ENCODE peak calls at places on chromosomes 4 and X, in five cellular contexts. One of them, this sample, is unnamed. For H3K4me1 and H3K36me3, the result is how much of the 10 kb centered on the place peaks cover.

GRCh38 chr4:25938251-25939186 is 24.5 kb downstream of the SMIM20 start:
- DNase-seq in GM23248: peak
- DNase-seq in CD8-positive, alpha-beta T cell: no peak
- DNase-seq in body of pancreas: peak
- DNase-seq in GM23338: no peak
- DNase-seq in this sample: no peak

GRCh38 chr4:141711211-141711610 is 74.8 kb downstream of the IL15 start:
- DNase-seq in GM23338: peak
- DNase-seq in CD8-positive, alpha-beta T cell: no peak
- DNase-seq in GM23248: peak
- DNase-seq in body of pancreas: no peak
- DNase-seq in this sample: peak

GRCh38 chr4:53601251-53601764 is 10.0 kb upstream of the LNX1 start:
- DNase-seq in GM23338: peak
- DNase-seq in body of pancreas: peak
- DNase-seq in GM23248: peak
- DNase-seq in CD8-positive, alpha-beta T cell: no peak
- DNase-seq in this sample: no peak

GRCh38 chr4:58606303-58606702 is 1496.1 kb upstream of the IGFBP7 start:
- DNase-seq in body of pancreas: no peak
- DNase-seq in GM23338: no peak
- DNase-seq in CD8-positive, alpha-beta T cell: no peak
- DNase-seq in GM23248: no peak
- DNase-seq in this sample: no peak

GRCh38 chr4:38769441-38770210 is 13.2 kb downstream of the TLR10 start:
- DNase-seq in GM23248: no peak
- DNase-seq in body of pancreas: no peak
- DNase-seq in CD8-positive, alpha-beta T cell: no peak
- DNase-seq in GM23338: no peak
- DNase-seq in this sample: no peak

GRCh38 chrX:77918568-77918967 is 8.1 kb downstream of the ATP7A start:
- DNase-seq in body of pancreas: no peak
- DNase-seq in GM23338: no peak
- DNase-seq in CD8-positive, alpha-beta T cell: no peak
- DNase-seq in GM23248: peak
- DNase-seq in this sample: no peak

GRCh38 chrX:123217077-123217476 is 33.0 kb downstream of the GRIA3 start:
- DNase-seq in GM23338: no peak
- DNase-seq in body of pancreas: peak
- DNase-seq in GM23248: peak
- DNase-seq in CD8-positive, alpha-beta T cell: no peak
- DNase-seq in this sample: peak

GRCh38 chrX:24204331-24204730 is 54.8 kb downstream of the ZFX start:
- DNase-seq in GM23248: peak
- DNase-seq in CD8-positive, alpha-beta T cell: no peak
- DNase-seq in body of pancreas: no peak
- DNase-seq in GM23338: no peak
- DNase-seq in this sample: no peak

GRCh38 chrX:46788902-46789301 is 30.0 kb upstream of the SLC9A7 start:
- DNase-seq in body of pancreas: no peak
- DNase-seq in GM23248: peak
- DNase-seq in CD8-positive, alpha-beta T cell: no peak
- DNase-seq in GM23338: peak
- DNase-seq in this sample: no peak

GRCh38 chr4:108052511-108052910 is 62.8 kb downstream of the HADH start:
- DNase-seq in GM23248: no peak
- DNase-seq in body of pancreas: no peak
- DNase-seq in CD8-positive, alpha-beta T cell: no peak
- DNase-seq in GM23338: no peak
- DNase-seq in this sample: no peak

GRCh38 chr4:122824616-122825015 is 2.0 kb upstream of the FGF2 start:
- DNase-seq in GM23248: peak
- DNase-seq in GM23338: no peak
- DNase-seq in body of pancreas: no peak
- DNase-seq in CD8-positive, alpha-beta T cell: no peak
- DNase-seq in this sample: no peak

GRCh38 chrX:71144651-71145050 is at the start of gene NLGN3:
- DNase-seq in GM23338: peak
- DNase-seq in GM23248: peak
- DNase-seq in CD8-positive, alpha-beta T cell: no peak
- DNase-seq in body of pancreas: no peak
- DNase-seq in this sample: no peak

GRCh38 chr4:163554870-163555465 is 60.5 kb downstream of the TMA16 start:
- DNase-seq in GM23248: peak
- DNase-seq in GM23338: peak
- DNase-seq in body of pancreas: no peak
- DNase-seq in CD8-positive, alpha-beta T cell: no peak
- DNase-seq in this sample: no peak

GRCh38 chr4:79083406-79084010 is 144.3 kb upstream of the PAQR3 start:
- DNase-seq in GM23248: no peak
- DNase-seq in body of pancreas: peak
- DNase-seq in CD8-positive, alpha-beta T cell: no peak
- DNase-seq in GM23338: peak
- DNase-seq in this sample: peak

GRCh38 chr4:69823481-69824186 is 36.3 kb downstream of the SULT1E1 start:
- DNase-seq in CD8-positive, alpha-beta T cell: peak
- DNase-seq in GM23338: peak
- DNase-seq in GM23248: peak
- DNase-seq in body of pancreas: peak
- DNase-seq in this sample: no peak

GRCh38 chrX:138128025-138128671 is 562.2 kb downstream of the ZIC3 start:
- DNase-seq in GM23248: peak
- DNase-seq in body of pancreas: peak
- DNase-seq in GM23338: peak
- DNase-seq in CD8-positive, alpha-beta T cell: no peak
- DNase-seq in this sample: no peak

GRCh38 chrX:70852294-70852693 is 56.2 kb downstream of the TEX11 start:
- DNase-seq in body of pancreas: no peak
- DNase-seq in CD8-positive, alpha-beta T cell: no peak
- DNase-seq in GM23338: no peak
- DNase-seq in GM23248: no peak
- DNase-seq in this sample: no peak

GRCh38 chr4:66767442-66767841 is 777.9 kb downstream of the CENPC start:
- DNase-seq in CD8-positive, alpha-beta T cell: no peak
- DNase-seq in GM23338: no peak
- DNase-seq in GM23248: no peak
- DNase-seq in body of pancreas: no peak
- DNase-seq in this sample: no peak

GRCh38 chr4:74474345-74475099 is 29.6 kb downstream of the AREG start:
- DNase-seq in body of pancreas: peak
- DNase-seq in GM23248: peak
- DNase-seq in CD8-positive, alpha-beta T cell: no peak
- DNase-seq in GM23338: no peak
- DNase-seq in this sample: no peak

DNA sequence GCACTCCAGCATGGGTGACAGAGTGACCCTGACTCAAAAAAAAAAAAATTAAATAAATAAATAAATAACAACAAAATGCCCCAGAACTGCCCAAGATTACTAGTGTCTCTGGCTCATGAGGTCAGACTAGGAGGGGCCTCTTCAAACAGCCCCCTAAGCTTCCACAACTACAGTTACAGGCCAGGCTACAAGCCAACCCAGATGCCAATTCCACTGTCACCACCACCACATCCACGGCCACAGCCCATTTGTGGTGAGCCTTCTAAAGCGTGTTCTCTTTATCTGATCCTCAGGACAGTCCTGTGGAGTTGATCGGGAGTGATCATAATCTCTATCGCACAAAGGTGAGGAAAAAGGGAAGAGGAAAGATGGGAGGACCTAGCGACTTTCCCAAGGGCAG is 36.6 kb downstream of the IGFBP7 start:
- DNase-seq in GM23248: no peak
- DNase-seq in body of pancreas: no peak
- DNase-seq in GM23338: no peak
- DNase-seq in CD8-positive, alpha-beta T cell: no peak
- DNase-seq in this sample: no peak
- H3K4me1 ChIP-seq in GM23248: under half
- H3K4me1 ChIP-seq in body of pancreas: under half
- H3K4me1 ChIP-seq in GM23338: under half
- H3K4me1 ChIP-seq in CD8-positive, alpha-beta T cell: under half
- H3K4me1 ChIP-seq in this sample: under half

GRCh38 chr4:6581566-6582121 is 6.7 kb downstream of the MAN2B2 start:
- DNase-seq in GM23338: no peak
- DNase-seq in GM23248: no peak
- DNase-seq in CD8-positive, alpha-beta T cell: no peak
- DNase-seq in body of pancreas: no peak
- DNase-seq in this sample: no peak
- H3K36me3 ChIP-seq in GM23338: under half
- H3K36me3 ChIP-seq in GM23248: under half
- H3K36me3 ChIP-seq in CD8-positive, alpha-beta T cell: half or more
- H3K36me3 ChIP-seq in body of pancreas: under half
- H3K36me3 ChIP-seq in this sample: half or more

GRCh38 chr4:113563691-113564378 is 197.7 kb downstream of the CAMK2D start:
- DNase-seq in GM23338: no peak
- DNase-seq in CD8-positive, alpha-beta T cell: no peak
- DNase-seq in GM23248: no peak
- DNase-seq in body of pancreas: no peak
- DNase-seq in this sample: no peak

GRCh38 chr4:113561758-113562157 is 199.8 kb downstream of the CAMK2D start:
- DNase-seq in CD8-positive, alpha-beta T cell: no peak
- DNase-seq in body of pancreas: no peak
- DNase-seq in GM23248: no peak
- DNase-seq in GM23338: no peak
- DNase-seq in this sample: no peak

GRCh38 chr4:113559947-113560346 is 201.6 kb downstream of the CAMK2D start:
- DNase-seq in GM23338: peak
- DNase-seq in GM23248: no peak
- DNase-seq in CD8-positive, alpha-beta T cell: no peak
- DNase-seq in body of pancreas: no peak
- DNase-seq in this sample: no peak

GRCh38 chr4:113561092-113561491 is 200.4 kb downstream of the CAMK2D start:
- DNase-seq in GM23248: no peak
- DNase-seq in GM23338: no peak
- DNase-seq in body of pancreas: no peak
- DNase-seq in CD8-positive, alpha-beta T cell: no peak
- DNase-seq in this sample: no peak

GRCh38 chr4:113560579-113560978 is 201.0 kb downstream of the CAMK2D start:
- DNase-seq in CD8-positive, alpha-beta T cell: no peak
- DNase-seq in GM23248: peak
- DNase-seq in body of pancreas: no peak
- DNase-seq in GM23338: no peak
- DNase-seq in this sample: no peak
- H3K4me1 ChIP-seq in CD8-positive, alpha-beta T cell: under half
- H3K4me1 ChIP-seq in GM23248: under half
- H3K4me1 ChIP-seq in body of pancreas: under half
- H3K4me1 ChIP-seq in GM23338: under half
- H3K4me1 ChIP-seq in this sample: under half

GRCh38 chr4:87862236-87862635 is 29.5 kb downstream of the MEPE start:
- DNase-seq in GM23338: no peak
- DNase-seq in GM23248: no peak
- DNase-seq in CD8-positive, alpha-beta T cell: no peak
- DNase-seq in body of pancreas: no peak
- DNase-seq in this sample: no peak

GRCh38 chr4:87856816-87857215 is 24.0 kb downstream of the MEPE start:
- DNase-seq in GM23338: peak
- DNase-seq in body of pancreas: no peak
- DNase-seq in GM23248: peak
- DNase-seq in CD8-positive, alpha-beta T cell: no peak
- DNase-seq in this sample: no peak

GRCh38 chr4:87853891-87854290 is 21.1 kb downstream of the MEPE start:
- DNase-seq in body of pancreas: no peak
- DNase-seq in CD8-positive, alpha-beta T cell: no peak
- DNase-seq in GM23338: no peak
- DNase-seq in GM23248: no peak
- DNase-seq in this sample: no peak

GRCh38 chr4:87855540-87855939 is 22.8 kb downstream of the MEPE start:
- DNase-seq in GM23338: no peak
- DNase-seq in GM23248: no peak
- DNase-seq in body of pancreas: no peak
- DNase-seq in CD8-positive, alpha-beta T cell: no peak
- DNase-seq in this sample: no peak

DNA sequence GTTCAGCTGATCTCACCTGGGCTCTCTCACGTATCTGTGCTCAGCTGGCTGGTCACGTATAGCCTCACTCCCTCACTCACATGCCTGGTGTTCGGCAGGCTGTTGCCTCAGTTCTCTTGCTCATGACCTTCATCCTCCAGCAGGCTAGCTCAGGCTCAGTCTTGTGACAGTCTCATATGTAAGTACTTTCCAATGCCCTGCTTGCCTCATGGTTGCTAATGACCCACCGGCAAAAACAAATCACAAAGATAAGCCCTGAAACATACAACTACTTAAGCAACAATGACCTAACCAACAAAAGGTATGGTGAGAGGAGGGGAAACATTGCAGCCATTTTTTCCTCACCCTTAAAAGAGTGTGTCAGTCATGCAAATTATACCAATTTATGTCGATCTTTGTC is 25.0 kb downstream of the MEPE start:
- DNase-seq in GM23338: no peak
- DNase-seq in body of pancreas: no peak
- DNase-seq in GM23248: no peak
- DNase-seq in CD8-positive, alpha-beta T cell: no peak
- DNase-seq in this sample: no peak
- H3K36me3 ChIP-seq in GM23338: under half
- H3K36me3 ChIP-seq in body of pancreas: under half
- H3K36me3 ChIP-seq in GM23248: under half
- H3K36me3 ChIP-seq in CD8-positive, alpha-beta T cell: under half
- H3K36me3 ChIP-seq in this sample: under half